ENCODE peak calls at places on chromosomes 3 and 15, in ten cellular contexts. Z is MG63; P is T-helper 2 cell; O is neural progenitor cell; B is GM12865; J is activated gamma-delta T cell treated with anti-CD3 and anti-CD28 coated beads, Interleukin-2, amount 50 U/mL, for 16 hours; L is CD4-positive, alpha-beta T cell; V is GM04503; A is NCI-H2171; K is NCI-H1105 treated with DMSO at 0.1 percent for 48 hours. F is an unnamed sample.

GRCh38 chr3:61682671-61683408 is 121.5 kb downstream of the PTPRG start:
- DNase-seq in Z (no peak), P (no peak), O (peak), B (no peak), J (no peak), L (no peak), V (peak), A (no peak), K (no peak), F (no peak)

GRCh38 chr3:4839278-4839677 is 140.0 kb upstream of the BHLHE40 start:
- DNase-seq in Z (no peak), P (no peak), O (no peak), B (no peak), J (no peak), L (no peak), V (no peak), A (no peak), K (no peak), F (no peak)

GRCh38 chr3:102180291-102180931 is 254.4 kb upstream of the ZPLD1 start:
- DNase-seq in Z (no peak), P (no peak), O (no peak), B (no peak), J (no peak), L (no peak), V (peak), A (no peak), K (no peak), F (no peak)

GRCh38 chr15:67085818-67086649 is 20.6 kb downstream of the SMAD3 start:
- DNase-seq in Z (no peak), P (peak), O (no peak), B (peak), J (no peak), L (no peak), V (peak), A (no peak), K (no peak), F (peak)

GRCh38 chr3:112531358-112531781 is 30.4 kb downstream of the ATG3 start:
- DNase-seq in Z (no peak), P (no peak), O (peak), B (peak), J (no peak), L (no peak), V (no peak), A (peak), K (peak), F (no peak)

GRCh38 chr3:134338516-134339261 is 35.6 kb downstream of the AMOTL2 start:
- DNase-seq in Z (no peak), P (no peak), O (no peak), B (no peak), J (no peak), L (no peak), V (no peak), A (no peak), K (no peak), F (no peak)

GRCh38 chr3:124363451-124363850 is 366.8 kb upstream of the UMPS start:
- DNase-seq in Z (no peak), P (no peak), O (no peak), B (no peak), J (no peak), L (no peak), V (peak), A (no peak), K (no peak), F (no peak)

GRCh38 chr3:178476886-178477285 is 59.4 kb upstream of the KCNMB2 start:
- DNase-seq in Z (peak), P (no peak), O (no peak), B (no peak), J (no peak), L (no peak), V (no peak), A (no peak), K (no peak), F (no peak)

GRCh38 chr3:96813820-96814580 is 394 bp upstream of the EPHA6 start:
- DNase-seq in Z (peak), P (no peak), O (peak), B (peak), J (no peak), L (no peak), V (peak), A (no peak), K (peak), F (no peak)

GRCh38 chr3:56935821-56936220 is 124.6 kb upstream of the SPATA12 start:
- DNase-seq in Z (no peak), P (no peak), O (no peak), B (no peak), J (no peak), L (no peak), V (no peak), A (no peak), K (no peak), F (no peak)

GRCh38 chr15:101187820-101188516 is 63.9 kb downstream of the CHSY1 start:
- DNase-seq in Z (no peak), P (no peak), O (no peak), B (peak), J (no peak), L (no peak), V (peak), A (no peak), K (no peak), F (no peak)

GRCh38 chr3:71989165-71989564 is 204.2 kb upstream of the PROK2 start:
- DNase-seq in Z (peak), P (no peak), O (no peak), B (no peak), J (no peak), L (no peak), V (peak), A (no peak), K (no peak), F (no peak)

GRCh38 chr3:184321666-184322065 is 7.3 kb downstream of the EIF4G1 start:
- DNase-seq in Z (no peak), P (no peak), O (no peak), B (no peak), J (no peak), L (no peak), V (no peak), A (no peak), K (no peak), F (no peak)

GRCh38 chr3:70620367-70620766 is 307.9 kb upstream of the MDFIC2 start:
- DNase-seq in Z (no peak), P (no peak), O (no peak), B (no peak), J (no peak), L (no peak), V (no peak), A (no peak), K (peak), F (no peak)

GRCh38 chr3:69081583-69082262 is 1.6 kb upstream of the UBA3 start:
- DNase-seq in Z (no peak), P (no peak), O (no peak), B (peak), J (no peak), L (no peak), V (no peak), A (peak), K (no peak), F (no peak)

GRCh38 chr3:129608087-129608935 is 1.8 kb upstream of the PLXND1 start:
- DNase-seq in Z (peak), P (no peak), O (peak), B (no peak), J (no peak), L (no peak), V (no peak), A (peak), K (no peak), F (no peak)

F was measured in NK-92 treated with Interleukin-12 subunit alpha and Interleukin-12 subunit beta, amount 100 ng/mL, for 24 hours.